ENCODE peak calls at places on chromosomes 3 and 15, in four cellular contexts. A is GM12878, J is heart left ventricle, E is upper lobe of right lung. F is an unnamed sample.

GRCh38 chr3:45038096-45038455 is 12.0 kb downstream of the CLEC3B start:
- ATAC-seq in A (no peak), J (no peak), E (no peak), F (no peak)

GRCh38 chr3:44056446-44057240 is 185.0 kb upstream of the TOPAZ1 start:
- ATAC-seq in J (no peak), A (no peak), E (no peak), F (no peak)

GRCh38 chr15:39248204-39248603 is 332.7 kb upstream of the THBS1 start:
- ATAC-seq in J (peak; percentile 91), E (peak; percentile 67), A (no peak), F (no peak)

GRCh38 chr3:17300441-17300840 is 415.7 kb downstream of the PLCL2 start:
- ATAC-seq in A (no peak), E (no peak), J (no peak), F (no peak)

GRCh38 chr15:61157933-61158332 is 71.2 kb downstream of the RORA start:
- ATAC-seq in A (no peak), J (peak; percentile 86), E (peak; percentile 82), F (peak; percentile 82)

GRCh38 chr15:74290645-74291044 is 54.5 kb downstream of the CCDC33 start:
- ATAC-seq in A (peak; percentile 51), E (no peak), J (no peak), F (no peak)

GRCh38 chr3:71168961-71169411 is 414.5 kb downstream of the FOXP1 start:
- ATAC-seq in E (no peak), J (no peak), A (no peak), F (no peak)

GRCh38 chr3:120393761-120394160 is 44.6 kb upstream of the LRRC58 start:
- ATAC-seq in E (no peak), A (no peak), J (no peak), F (no peak)

GRCh38 chr15:95304116-95304873 is 1026.2 kb upstream of the NR2F2 start:
- ATAC-seq in J (peak; percentile 78), E (no peak), A (peak; percentile 67), F (peak; percentile 80)

GRCh38 chr15:47473857-47474256 is 243.4 kb upstream of the SEMA6D start:
- ATAC-seq in A (no peak), E (peak; percentile 37), J (peak; percentile 97), F (peak; percentile 85)

GRCh38 chr3:52507359-52507758 is 12.2 kb downstream of the STAB1 start:
- ATAC-seq in J (no peak), A (no peak), E (peak; percentile 18), F (no peak)

GRCh38 chr3:61417352-61417751 is 144.0 kb upstream of the PTPRG start:
- ATAC-seq in A (no peak), E (no peak), J (peak; percentile 13), F (no peak)

GRCh38 chr3:38029400-38030125 is at the start of gene PLCD1:
- ATAC-seq in J (peak; percentile 34), E (peak; percentile 68), A (no peak), F (peak; percentile 60)

GRCh38 chr15:33476908-33477307 is 166.1 kb downstream of the RYR3 start:
- ATAC-seq in J (no peak), E (no peak), A (no peak), F (no peak)

GRCh38 chr15:52360229-52361203 is 64.9 kb upstream of the MYO5C start:
- ATAC-seq in A (no peak), J (no peak), E (no peak), F (no peak)

GRCh38 chr15:31042731-31043130 is 51.3 kb upstream of the MTMR10 start:
- ATAC-seq in J (no peak), A (no peak), E (no peak), F (no peak)

GRCh38 chr3:144031938-144032337 is 60.3 kb downstream of the DIPK2A start:
- ATAC-seq in J (peak; percentile 61), E (peak; percentile 54), A (no peak), F (peak; percentile 80)

GRCh38 chr3:164451083-164451910 is 627.0 kb downstream of the SI start:
- ATAC-seq in A (peak; percentile 50), J (peak; percentile 82), E (no peak), F (peak; percentile 79)

GRCh38 chr15:45331977-45332376 is 46.4 kb downstream of the GATM start:
- ATAC-seq in J (peak; percentile 57), A (no peak), E (no peak), F (peak; percentile 57)

GRCh38 chr3:94083261-94083660 is 20.4 kb downstream of the NSUN3 start:
- ATAC-seq in J (no peak), E (no peak), A (peak; percentile 92), F (no peak)

GRCh38 chr15:82771789-82772607 is 33.9 kb downstream of the FSD2 start:
- ATAC-seq in A (no peak), J (no peak), E (peak; percentile 22), F (no peak)

GRCh38 chr15:34729056-34729455 is 25.7 kb downstream of the GJD2 start:
- ATAC-seq in A (no peak), E (no peak), J (no peak), F (no peak)

GRCh38 chr3:126025862-126026261 is 56.9 kb downstream of the ROPN1B start:
- ATAC-seq in A (no peak), E (peak; percentile 15), J (no peak), F (no peak)

DNA sequence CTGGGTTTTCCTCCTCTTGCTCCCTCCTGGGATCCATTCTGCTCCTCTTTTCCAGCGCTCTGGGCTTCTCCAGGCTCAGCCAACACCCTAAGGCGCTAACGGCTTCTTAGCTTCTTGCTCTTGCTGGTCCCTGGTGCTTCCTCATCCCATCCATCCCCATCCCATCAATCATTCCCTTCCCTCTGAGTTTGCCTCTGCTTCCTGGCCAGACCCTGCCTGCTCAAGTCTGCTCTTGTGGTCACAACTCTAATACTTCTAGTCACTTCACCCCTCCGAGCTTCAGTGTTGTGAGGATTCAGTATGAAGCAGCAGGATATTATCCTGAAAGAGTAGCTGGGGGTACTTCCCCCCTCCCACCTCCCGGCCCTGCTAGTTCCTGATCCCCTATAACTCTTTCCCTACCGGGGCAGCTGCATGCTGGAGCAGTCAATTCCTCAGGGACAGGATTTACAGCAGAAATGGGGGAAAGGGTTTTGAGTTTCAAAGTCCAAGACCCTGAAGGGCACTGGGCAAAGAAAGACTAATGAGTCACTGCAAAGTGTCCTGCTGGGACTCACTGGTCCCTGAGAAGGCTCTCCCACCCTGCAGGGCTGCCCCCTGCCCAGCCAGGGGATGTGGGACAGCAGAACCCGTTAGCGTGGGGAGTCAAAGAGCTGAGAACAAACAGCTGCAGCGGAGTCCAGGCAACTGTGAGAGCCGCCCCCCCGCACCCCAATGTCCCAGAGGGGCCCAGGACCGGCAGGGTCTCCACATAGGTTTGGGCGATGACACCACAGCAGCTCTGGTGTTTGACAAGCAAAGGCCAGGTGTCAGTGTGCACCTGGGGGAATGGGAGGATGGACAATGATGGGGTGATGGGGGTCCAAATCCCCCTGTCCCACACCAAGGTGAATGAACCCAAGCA is 2.3 kb upstream of the SYNM start:
- ATAC-seq in A (no peak), J (no peak), E (no peak), F (no peak)
- H3K27me3 ChIP-seq in A (no peaks in the 10 kb centered on the region), J (no peaks in the 10 kb centered on the region), E (peaks cover 55% of the 10 kb centered on the region), F (no peaks in the 10 kb centered on the region)

DNA sequence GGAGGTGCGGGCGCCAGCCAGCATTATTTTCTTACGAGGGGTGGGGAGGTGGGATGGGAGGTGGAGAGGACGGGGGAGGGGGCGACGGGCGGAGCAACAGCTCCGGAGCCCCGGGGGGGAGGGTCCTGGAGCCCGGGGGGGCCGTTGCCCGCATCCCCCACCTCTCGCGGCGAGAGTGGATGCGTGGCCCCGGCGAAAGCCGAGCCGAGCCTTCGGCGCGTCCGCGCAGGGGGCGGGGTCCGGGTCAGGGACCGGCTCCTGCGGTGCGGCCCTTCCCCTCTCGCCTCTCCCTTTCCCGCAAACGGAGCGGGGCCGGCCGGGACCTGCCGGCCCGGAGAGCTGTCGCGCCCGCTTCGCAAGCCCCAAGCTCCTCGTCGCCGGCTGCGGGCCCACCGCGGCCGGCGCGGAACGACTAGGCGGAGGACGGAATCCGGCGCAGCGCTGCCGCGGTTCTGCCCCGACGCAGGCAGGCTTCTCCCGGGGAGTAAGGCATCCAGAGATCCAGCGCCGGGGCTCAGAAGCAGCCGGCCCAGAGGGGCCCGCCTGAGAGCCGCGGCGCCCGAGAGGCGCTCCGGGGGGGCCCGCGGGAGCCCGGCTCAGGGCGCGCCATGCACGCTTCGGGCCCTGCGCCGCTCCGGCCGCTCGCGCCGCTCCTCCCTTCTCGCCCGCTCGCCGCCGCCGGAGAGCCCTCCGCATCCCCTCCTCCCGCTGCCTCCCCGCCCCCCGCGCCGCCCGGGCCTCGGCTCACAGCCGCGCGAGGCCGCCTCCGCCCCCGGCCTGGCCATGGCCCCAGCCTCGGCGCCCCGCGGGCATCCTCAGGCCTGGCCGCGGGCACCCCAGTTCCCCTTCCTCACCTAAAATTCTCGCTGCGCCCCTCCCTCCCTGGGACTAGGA is 449 bp upstream of the ADCY5 start:
- ATAC-seq in E (peak; percentile 45), A (peak; percentile 40), J (peak; percentile 38), F (peak; percentile 66)
- H3K27me3 ChIP-seq in E (peaks cover 32% of the 10 kb centered on the region), A (peaks cover 1% of the 10 kb centered on the region), J (no peaks in the 10 kb centered on the region), F (peaks cover 25% of the 10 kb centered on the region)

GRCh38 chr15:41494190-41494921 is 682 bp downstream of the ITPKA start:
- ATAC-seq in J (no peak), E (peak; percentile 2), A (peak; percentile 8), F (peak; percentile 1)

GRCh38 chr15:41491889-41492288 is 1.8 kb upstream of the ITPKA start:
- ATAC-seq in J (no peak), E (no peak), A (no peak), F (no peak)

GRCh38 chr15:41492597-41493204 is 973 bp upstream of the ITPKA start:
- ATAC-seq in J (no peak), A (no peak), E (no peak), F (no peak)

GRCh38 chr15:41493902-41494189 is 172 bp downstream of the ITPKA start:
- ATAC-seq in A (peak; percentile 5), E (no peak), J (no peak), F (peak; percentile 13)

GRCh38 chr15:41493205-41493901 is at the start of gene ITPKA:
- ATAC-seq in J (peak; percentile 76), E (peak; percentile 84), A (peak; percentile 80), F (peak; percentile 70)
- H3K27me3 ChIP-seq in J (no peaks in the 10 kb centered on the region), E (peaks cover 51% of the 10 kb centered on the region), A (peaks cover 7% of the 10 kb centered on the region), F (peaks cover 42% of the 10 kb centered on the region)

GRCh38 chr3:123028233-123028828 is 768 bp upstream of the SEMA5B start:
- ATAC-seq in J (peak; percentile 56), A (peak; percentile 61), E (peak; percentile 60), F (peak; percentile 77)

GRCh38 chr3:123025642-123026521 is 1.7 kb downstream of the SEMA5B start:
- ATAC-seq in A (no peak), E (peak; percentile 21), J (peak; percentile 63), F (no peak)

GRCh38 chr3:123031051-123031450 is 3.5 kb upstream of the SEMA5B start:
- ATAC-seq in A (no peak), J (no peak), E (no peak), F (no peak)

GRCh38 chr3:123026551-123027291 is 842 bp downstream of the SEMA5B start:
- ATAC-seq in J (peak; percentile 52), E (peak; percentile 51), A (peak; percentile 27), F (peak; percentile 55)

DNA sequence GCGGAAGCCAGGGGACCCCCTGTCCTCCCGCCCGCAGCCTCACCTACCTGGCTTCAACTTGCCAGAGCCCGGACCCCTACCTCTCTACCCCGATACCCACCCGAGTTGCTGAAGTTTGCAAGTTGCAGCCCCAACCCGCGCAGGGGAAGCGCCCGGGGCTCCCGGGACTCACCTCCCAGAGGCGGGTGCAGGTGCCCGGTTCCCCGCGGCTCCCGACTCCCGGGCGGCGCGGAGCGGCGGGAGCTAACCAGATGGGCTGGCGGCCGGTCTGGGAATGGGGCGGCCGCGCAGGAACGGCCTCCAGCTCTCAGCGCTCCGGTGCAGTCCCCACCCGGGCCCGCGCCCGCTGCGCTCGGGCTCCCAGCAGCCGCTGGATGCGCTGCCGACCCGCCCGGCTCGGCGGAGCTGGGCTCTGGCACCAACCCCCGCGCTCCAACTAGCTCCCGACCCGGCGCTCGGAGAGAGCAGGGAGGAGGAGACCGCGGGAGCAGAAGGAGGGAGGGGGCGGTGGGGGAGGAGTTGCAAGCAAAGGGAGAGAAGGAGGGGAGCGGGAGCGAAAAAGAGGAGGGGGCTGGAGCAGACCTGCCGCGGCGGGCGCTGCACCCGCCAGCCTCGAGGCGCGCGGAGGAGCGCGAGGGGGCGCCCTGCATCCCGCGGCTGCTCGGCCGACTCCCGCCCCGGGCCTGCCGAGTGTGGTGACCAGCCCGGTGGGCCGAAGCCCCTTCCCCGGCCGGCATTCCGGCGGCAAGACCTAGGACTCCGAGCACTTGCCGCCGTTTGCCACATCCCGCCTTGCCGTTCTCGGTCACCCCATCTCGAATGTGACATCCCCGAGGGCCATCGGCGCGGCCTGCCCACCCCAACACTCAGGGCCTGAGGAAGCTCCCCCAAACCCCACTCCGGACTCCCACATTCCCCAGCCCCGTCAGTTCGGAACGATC is at the start of gene SEMA5B:
- ATAC-seq in A (peak; percentile 75), E (peak; percentile 63), J (peak; percentile 73), F (peak; percentile 53)
- H3K27me3 ChIP-seq in A (peaks cover 18% of the 10 kb centered on the region), E (peaks cover 45% of the 10 kb centered on the region), J (no peaks in the 10 kb centered on the region), F (peaks cover 68% of the 10 kb centered on the region)

F was measured in gastroesophageal sphincter.